ENCODE peak calls at places on chromosomes 6 and 20, in seven cellular contexts. K, F, X, L, G, C and V are unnamed samples. For H3K9me3, the result is how much of the 10 kb centered on the place peaks cover.

GRCh38 chr6:50056242-50056641 is 6.5 kb upstream of the DEFB112 start:
- DNase-seq in K (no peak), F (no peak), X (no peak), L (no peak), G (no peak), C (no peak), V (no peak)

GRCh38 chr6:25717856-25718740 is 36.4 kb upstream of the SLC17A4 start:
- DNase-seq in K (no peak), F (no peak), X (peak), L (no peak), G (peak), C (no peak), V (no peak)

GRCh38 chr6:129353067-129353466 is 356.9 kb downstream of the ARHGAP18 start:
- DNase-seq in K (no peak), F (no peak), X (no peak), L (peak), G (peak), C (peak), V (no peak)

GRCh38 chr6:81894788-81895221 is 142.3 kb upstream of the TENT5A start:
- DNase-seq in K (no peak), F (peak), X (no peak), L (no peak), G (peak), C (peak), V (no peak)

GRCh38 chr6:112683926-112684325 is 336.8 kb downstream of the RFPL4B start:
- DNase-seq in K (no peak), F (no peak), X (no peak), L (no peak), G (no peak), C (no peak), V (no peak)

GRCh38 chr6:90062667-90063066 is 168.4 kb downstream of the GJA10 start:
- DNase-seq in K (no peak), F (no peak), X (no peak), L (no peak), G (no peak), C (no peak), V (no peak)

GRCh38 chr6:106159531-106159940 is 73.4 kb downstream of the PRDM1 start:
- DNase-seq in K (no peak), F (no peak), X (peak), L (no peak), G (no peak), C (no peak), V (no peak)

GRCh38 chr20:17320456-17320855 is 93.6 kb downstream of the PCSK2 start:
- DNase-seq in K (no peak), F (no peak), X (no peak), L (no peak), G (no peak), C (no peak), V (no peak)

GRCh38 chr6:16239798-16240123 is 1.4 kb downstream of the GMPR start:
- DNase-seq in K (peak), F (no peak), X (no peak), L (no peak), G (peak), C (no peak), V (no peak)

GRCh38 chr6:38016824-38017223 is 197.3 kb downstream of the ZFAND3 start:
- DNase-seq in K (no peak), F (no peak), X (no peak), L (no peak), G (no peak), C (no peak), V (no peak)

GRCh38 chr6:127459231-127459641 is at the start of gene KIAA0408:
- DNase-seq in K (peak), F (peak), X (no peak), L (no peak), G (peak), C (peak), V (peak)

GRCh38 chr6:130827247-130828149 is at the start of gene SMLR1:
- DNase-seq in K (no peak), F (no peak), X (no peak), L (no peak), G (no peak), C (no peak), V (peak)

GRCh38 chr6:109336221-109336955 is 45.9 kb downstream of the CD164 start:
- DNase-seq in K (peak), F (no peak), X (no peak), L (peak), G (no peak), C (peak), V (no peak)

DNA sequence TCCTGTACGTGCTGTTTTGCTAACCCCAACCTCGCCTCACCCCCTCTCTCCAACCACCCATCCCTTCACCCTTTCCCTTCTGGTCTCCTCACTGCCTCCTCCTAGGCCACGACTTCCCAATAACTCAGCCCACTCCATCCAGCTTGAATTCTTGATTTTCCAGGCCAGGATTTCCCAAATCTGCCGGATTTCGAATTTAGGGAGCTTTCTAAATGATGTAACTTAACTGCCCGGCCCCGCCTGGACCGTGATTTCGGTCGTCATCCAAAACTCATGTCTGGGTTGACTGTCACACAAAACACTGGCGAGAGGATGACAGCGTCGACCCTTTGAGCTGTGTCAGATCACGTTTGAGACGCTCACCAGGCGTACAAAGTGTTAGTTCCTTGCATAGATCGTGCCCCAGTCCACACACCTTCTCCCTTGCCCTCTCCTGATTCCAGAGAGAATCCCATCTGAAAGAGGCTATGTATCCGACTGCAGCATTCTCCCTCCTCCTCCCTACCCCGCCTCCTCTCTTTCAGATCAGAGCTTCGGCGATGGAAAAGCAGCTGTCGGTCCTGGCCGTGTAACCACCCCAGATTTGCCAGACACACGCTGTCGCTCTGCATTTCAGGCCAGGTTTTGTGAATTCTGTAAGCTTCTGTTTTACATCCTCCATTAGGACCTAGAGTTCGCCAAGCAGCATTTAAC is 168.2 kb downstream of the GPX5 start:
- DNase-seq in K (no peak), F (no peak), X (no peak), L (no peak), G (peak), C (no peak), V (no peak)
- H3K4me3 ChIP-seq in K (no peak), F (no peak), X (no peak), L (no peak), G (peak), C (no peak), V (no peak)

DNA sequence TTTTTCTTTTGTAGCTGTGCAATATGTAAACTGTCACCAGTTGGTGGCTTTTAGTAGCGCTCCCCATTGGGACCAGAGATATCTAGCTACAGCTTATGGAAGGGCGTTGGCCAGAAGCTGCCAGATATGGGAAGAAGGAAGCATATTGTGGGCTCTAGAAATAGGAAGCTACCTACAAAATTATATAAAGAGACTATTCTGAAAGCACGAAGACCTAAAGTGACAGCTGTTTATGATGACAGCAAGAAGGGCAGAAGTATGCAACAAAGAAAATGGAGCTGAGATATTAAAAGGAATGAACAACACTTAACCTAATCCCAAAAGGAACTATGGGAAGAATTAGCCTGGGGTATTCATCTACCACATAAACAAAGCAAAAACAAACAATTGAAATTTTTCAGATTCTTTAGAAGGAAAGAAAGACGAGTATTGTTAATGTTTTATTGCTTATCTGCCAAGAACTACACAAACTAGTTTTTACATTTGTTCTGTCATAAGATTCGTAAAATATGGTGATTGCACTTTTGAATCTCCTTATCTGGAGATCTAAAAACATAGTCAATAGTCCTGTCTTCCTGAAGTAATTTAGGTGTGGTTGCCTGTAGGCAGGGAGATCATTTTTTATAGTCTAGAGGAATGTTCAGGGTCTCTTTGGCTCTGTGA is 81.6 kb downstream of the NCOA7 start:
- DNase-seq in K (no peak), F (no peak), X (no peak), L (no peak), G (no peak), C (no peak), V (peak)
- TF ChIP-seq CTCF in K (no peak), F (no peak), X (no peak), L (no peak), G (no peak), C (no peak), V (no peak)

DNA sequence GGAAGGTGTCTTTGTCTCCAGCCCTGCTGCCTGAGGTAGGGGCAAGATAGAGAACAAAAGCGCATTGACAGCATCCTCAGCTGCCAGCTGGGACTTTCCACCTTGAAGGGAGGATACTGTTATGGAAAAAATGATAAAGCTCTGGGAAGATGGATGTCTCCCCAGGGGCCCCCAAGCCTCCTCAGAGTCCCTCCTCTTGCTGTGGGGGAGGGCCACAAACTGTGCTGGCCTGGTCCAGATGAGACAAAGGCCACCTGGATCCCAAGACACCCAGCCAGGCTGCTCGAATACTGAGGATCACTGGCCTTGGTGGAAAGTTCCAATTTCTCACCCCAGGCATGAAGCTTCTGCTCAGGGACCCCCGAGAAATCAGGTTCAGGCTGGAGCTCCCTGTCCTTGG is 13.1 kb downstream of the REM1 start:
- DNase-seq in K (no peak), F (no peak), X (no peak), L (no peak), G (no peak), C (peak), V (no peak)
- H3K9me3 ChIP-seq in K (under half), F (under half), X (under half), L (under half), G (under half), C (under half), V (under half)

GRCh38 chr6:22325481-22325880 is 28.6 kb upstream of the PRL start:
- DNase-seq in K (no peak), F (no peak), X (no peak), L (no peak), G (no peak), C (no peak), V (no peak)

GRCh38 chr6:22330941-22331340 is 34.1 kb upstream of the PRL start:
- DNase-seq in K (no peak), F (no peak), X (no peak), L (no peak), G (no peak), C (no peak), V (no peak)

GRCh38 chr6:22328499-22328898 is 31.7 kb upstream of the PRL start:
- DNase-seq in K (no peak), F (no peak), X (no peak), L (no peak), G (no peak), C (no peak), V (no peak)

GRCh38 chr6:22326500-22326899 is 29.7 kb upstream of the PRL start:
- DNase-seq in K (no peak), F (no peak), X (no peak), L (no peak), G (no peak), C (no peak), V (no peak)

DNA sequence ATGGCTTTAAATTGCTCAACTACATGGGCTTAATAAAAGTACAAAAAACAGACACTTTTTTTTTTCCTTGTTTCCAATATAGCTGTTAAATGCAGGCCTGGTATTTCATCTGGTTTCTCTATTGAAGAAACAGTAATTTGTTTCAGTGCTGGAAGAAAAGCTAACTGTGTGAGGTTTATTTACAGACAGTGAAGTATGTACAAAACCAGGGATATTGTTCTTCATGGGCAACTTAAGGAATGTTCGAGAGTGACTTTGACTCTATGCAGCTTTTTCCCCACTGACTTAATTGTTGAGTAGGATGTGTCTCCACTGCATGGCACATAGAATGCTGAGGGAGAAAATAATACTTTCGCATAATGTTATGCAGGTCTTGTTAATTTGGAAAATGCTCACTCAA is 31.0 kb upstream of the PRL start:
- DNase-seq in K (no peak), F (no peak), X (no peak), L (no peak), G (no peak), C (no peak), V (no peak)
- H3K4me3 ChIP-seq in K (no peak), F (no peak), X (no peak), L (no peak), G (no peak), C (no peak), V (no peak)

GRCh38 chr20:14198416-14198815 is 139.0 kb downstream of the FLRT3 start:
- DNase-seq in K (no peak), F (no peak), X (no peak), L (no peak), G (no peak), C (no peak), V (no peak)
- TF ChIP-seq CTCF in K (no peak), F (no peak), X (no peak), L (no peak), G (no peak), C (no peak), V (no peak)